ENCODE peak calls at places on chromosomes 13 and 19, in eight cellular contexts. L is nephron progenitor cell; Z is transverse colon; V is adipocyte; H is bronchial epithelial cell; P is T-cell; U is HS-27A; X is stimulated activated CD4-positive, alpha-beta T cell treated with anti-CD3 and anti-CD28 coated beads, Interleukin-4, amount 100 ng/mL, for 4 hours. J is an unnamed sample.

GRCh38 chr19:37594982-37595382 is 306 bp downstream of the ZNF540 start:
- DNase-seq in L (peak; percentile 36), Z (peak; percentile 66), V (peak; percentile 77), H (no peak), P (peak; percentile 53), U (no peak), X (peak; percentile 39), J (no peak)

GRCh38 chr13:105969761-105970160 is 565.7 kb downstream of the EFNB2 start:
- DNase-seq in L (no peak), Z (no peak), V (no peak), H (no peak), P (no peak), U (peak; percentile 30), X (no peak), J (no peak)

GRCh38 chr19:35013047-35013819 is 13.1 kb downstream of the GRAMD1A start:
- DNase-seq in L (peak; percentile 77), Z (peak; percentile 77), V (peak; percentile 74), H (peak; percentile 28), P (peak; percentile 81), U (no peak), X (peak; percentile 81), J (no peak)

GRCh38 chr13:34155931-34156607 is 338.1 kb downstream of the RFC3 start:
- DNase-seq in L (no peak), Z (no peak), V (peak; percentile 79), H (peak; percentile 78), P (no peak), U (no peak), X (no peak), J (no peak)

GRCh38 chr13:48123827-48124226 is 28.9 kb upstream of the MED4 start:
- DNase-seq in L (no peak), Z (peak; percentile 10), V (no peak), H (peak; percentile 43), P (no peak), U (no peak), X (no peak), J (no peak)

GRCh38 chr13:104779311-104779710 is 1713.1 kb upstream of the SLC10A2 start:
- DNase-seq in L (peak; percentile 8), Z (no peak), V (peak; percentile 73), H (peak; percentile 29), P (no peak), U (peak; percentile 22), X (no peak), J (no peak)

GRCh38 chr13:49371943-49372636 is 71.8 kb downstream of the CAB39L start:
- DNase-seq in L (no peak), Z (no peak), V (no peak), H (no peak), P (peak; percentile 2), U (no peak), X (no peak), J (no peak)

GRCh38 chr19:3821857-3822364 is 35.7 kb upstream of the MATK start:
- DNase-seq in L (peak; percentile 87), Z (peak; percentile 79), V (peak; percentile 43), H (no peak), P (peak; percentile 88), U (no peak), X (peak; percentile 90), J (no peak)

GRCh38 chr19:4208385-4209094 is 20.8 kb upstream of the EBI3 start:
- DNase-seq in L (no peak), Z (peak; percentile 40), V (no peak), H (peak; percentile 33), P (no peak), U (no peak), X (no peak), J (no peak)

GRCh38 chr19:48023518-48023917 is 20.4 kb downstream of the CABP5 start:
- DNase-seq in L (no peak), Z (no peak), V (no peak), H (no peak), P (no peak), U (no peak), X (no peak), J (no peak)

GRCh38 chr13:100707818-100708740 is 33.5 kb upstream of the TMTC4 start:
- DNase-seq in L (no peak), Z (no peak), V (no peak), H (peak; percentile 11), P (no peak), U (no peak), X (no peak), J (no peak)

GRCh38 chr19:18655173-18655844 is 18.5 kb downstream of the KLHL26 start:
- DNase-seq in L (no peak), Z (no peak), V (no peak), H (no peak), P (no peak), U (no peak), X (no peak), J (no peak)

GRCh38 chr13:75357576-75358295 is 124.2 kb downstream of the TBC1D4 start:
- DNase-seq in L (peak; percentile 33), Z (no peak), V (peak; percentile 64), H (peak; percentile 51), P (peak; percentile 49), U (no peak), X (peak; percentile 39), J (no peak)

GRCh38 chr13:40386586-40386985 is 279.9 kb downstream of the FOXO1 start:
- DNase-seq in L (no peak), Z (no peak), V (no peak), H (peak; percentile 79), P (no peak), U (no peak), X (no peak), J (no peak)

GRCh38 chr19:45404557-45405434 is at the start of gene PPP1R13L:
- DNase-seq in L (peak; percentile 73), Z (peak; percentile 94), V (peak; percentile 58), H (peak; percentile 90), P (no peak), U (no peak), X (peak; percentile 51), J (no peak)

GRCh38 chr13:106795847-106796246 is 227.9 kb upstream of the ARGLU1 start:
- DNase-seq in L (no peak), Z (no peak), V (no peak), H (no peak), P (no peak), U (no peak), X (no peak), J (no peak)

GRCh38 chr13:112747256-112747655 is 57.4 kb downstream of the ATP11A start:
- DNase-seq in L (no peak), Z (no peak), V (no peak), H (no peak), P (no peak), U (no peak), X (no peak), J (peak; percentile 60)

GRCh38 chr13:29524176-29524575 is 71.3 kb downstream of the SLC7A1 start:
- DNase-seq in L (no peak), Z (no peak), V (no peak), H (no peak), P (no peak), U (no peak), X (no peak), J (no peak)

GRCh38 chr19:46697142-46697960 is 19.6 kb downstream of the PRKD2 start:
- DNase-seq in L (peak; percentile 99), Z (peak; percentile 96), V (peak; percentile 19), H (peak; percentile 64), P (no peak), U (no peak), X (no peak), J (no peak)

GRCh38 chr13:108155185-108156106 is 59.9 kb downstream of the LIG4 start:
- DNase-seq in L (peak; percentile 71), Z (peak; percentile 74), V (peak; percentile 80), H (peak; percentile 34), P (peak; percentile 55), U (peak; percentile 4), X (peak; percentile 43), J (peak; percentile 12)

GRCh38 chr19:38412961-38413360 is 10.1 kb downstream of the FAM98C start:
- DNase-seq in L (no peak), Z (no peak), V (no peak), H (no peak), P (no peak), U (no peak), X (no peak), J (no peak)

GRCh38 chr19:56603829-56604228 is 8.7 kb downstream of the ZNF71 start:
- DNase-seq in L (no peak), Z (no peak), V (peak; percentile 11), H (no peak), P (no peak), U (no peak), X (no peak), J (peak; percentile 39)

GRCh38 chr19:50311723-50312635 is 17.2 kb downstream of the KCNC3 start:
- DNase-seq in L (peak; percentile 76), Z (no peak), V (no peak), H (no peak), P (no peak), U (no peak), X (no peak), J (no peak)

GRCh38 chr13:72290962-72291681 is 424.1 kb upstream of the DACH1 start:
- DNase-seq in L (no peak), Z (no peak), V (peak; percentile 67), H (peak; percentile 89), P (no peak), U (peak; percentile 82), X (no peak), J (no peak)

GRCh38 chr19:12680034-12680433 is 1.6 kb downstream of the DHPS start:
- DNase-seq in L (no peak), Z (no peak), V (no peak), H (no peak), P (no peak), U (no peak), X (no peak), J (no peak)

GRCh38 chr13:34748078-34748477 is 194.0 kb upstream of the NBEA start:
- DNase-seq in L (no peak), Z (peak; percentile 13), V (no peak), H (peak; percentile 76), P (no peak), U (no peak), X (no peak), J (peak; percentile 7)

GRCh38 chr13:65342938-65343337 is 1887.2 kb downstream of the PCDH9 start:
- DNase-seq in L (no peak), Z (no peak), V (no peak), H (no peak), P (no peak), U (no peak), X (no peak), J (no peak)

GRCh38 chr19:41552558-41552957 is 23.4 kb upstream of the CEACAM21 start:
- DNase-seq in L (no peak), Z (peak; percentile 50), V (no peak), H (no peak), P (no peak), U (no peak), X (no peak), J (no peak)

GRCh38 chr13:73223372-73223781 is 164.6 kb downstream of the KLF5 start:
- DNase-seq in L (no peak), Z (no peak), V (peak; percentile 19), H (no peak), P (no peak), U (no peak), X (no peak), J (no peak)

GRCh38 chr19:6018786-6019185 is 40.8 kb upstream of the RANBP3 start:
- DNase-seq in L (peak; percentile 31), Z (no peak), V (no peak), H (no peak), P (no peak), U (no peak), X (no peak), J (no peak)

GRCh38 chr13:29165840-29166239 is 345.7 kb downstream of the MTUS2 start:
- DNase-seq in L (no peak), Z (no peak), V (no peak), H (no peak), P (no peak), U (no peak), X (no peak), J (no peak)